ENCODE peak calls at places on chromosomes 12 and 14, in ten cellular contexts. J is stimulated activated CD4-positive, alpha-beta T cell treated with anti-CD3 and anti-CD28 coated beads, TNF-alpha, amount 100 ng/mL, for 4 hours; W is H7; M is AG20443; N is naive thymus-derived CD4-positive, alpha-beta T cell; Q is MG63; H is H9; K is fibroblast of lung; U is NCI-H1694 treated with DMSO at 0.1 percent for 48 hours; G is germinal center. A is an unnamed sample.

GRCh38 chr12:3962661-3963483 is 89.7 kb upstream of the PARP11 start:
- DNase-seq in J (peak), U (no peak), H (peak), M (no peak), G (peak), Q (no peak), K (no peak), N (peak), W (no peak), A (no peak)

GRCh38 chr14:95341115-95341514 is 21.4 kb upstream of the CLMN start:
- DNase-seq in W (no peak), N (no peak), K (no peak), J (no peak), G (no peak), H (no peak), Q (no peak), M (no peak), U (no peak), A (no peak)

GRCh38 chr12:9810721-9811120 is 16.6 kb upstream of the KLRF1 start:
- DNase-seq in W (no peak), M (no peak), N (no peak), H (no peak), K (no peak), G (no peak), J (no peak), U (no peak), Q (no peak), A (no peak)

GRCh38 chr14:35993512-35993960 is 167.4 kb downstream of the BRMS1L start:
- DNase-seq in W (no peak), Q (no peak), K (no peak), M (no peak), H (no peak), J (no peak), G (no peak), N (no peak), U (no peak), A (no peak)

GRCh38 chr14:91573528-91573893 is 63.4 kb upstream of the PPP4R3A start:
- DNase-seq in M (no peak), Q (no peak), N (no peak), G (no peak), J (no peak), H (no peak), W (no peak), K (no peak), U (no peak), A (no peak)

GRCh38 chr12:12899530-12900380 is 8.4 kb downstream of the GPRC5A start:
- DNase-seq in W (no peak), G (no peak), N (no peak), U (no peak), J (no peak), K (peak), H (no peak), Q (peak), M (peak), A (peak)

GRCh38 chr14:104984056-104984894 is 1.3 kb upstream of the CLBA1 start:
- DNase-seq in N (no peak), M (no peak), G (no peak), K (no peak), H (no peak), U (no peak), W (no peak), J (no peak), Q (no peak), A (no peak)

GRCh38 chr14:80621701-80622100 is 319.8 kb downstream of the CEP128 start:
- DNase-seq in M (peak), Q (no peak), W (no peak), G (no peak), N (no peak), U (peak), H (no peak), J (no peak), K (peak), A (no peak)

GRCh38 chr12:70196732-70197361 is 46.4 kb upstream of the CNOT2 start:
- DNase-seq in G (no peak), H (no peak), N (no peak), M (no peak), W (no peak), J (no peak), U (peak), K (no peak), Q (no peak), A (no peak)